ENCODE peak calls at places on chromosomes 7 and 10, in seven cellular contexts. One of them, this sample, is unnamed.

GRCh38 chr7:45239486-45239885 is 81.9 kb downstream of the RAMP3 start:
- DNase-seq in T-helper 1 cell: no peak
- DNase-seq in activated CD8-positive, alpha-beta memory T cell treated with anti-CD3 and anti-CD28 coated beads for 24 hours: no peak
- DNase-seq in NCI-H82: no peak
- DNase-seq in tibial nerve: no peak
- DNase-seq in IMR-90: peak
- DNase-seq in CD8-positive, alpha-beta memory T cell: no peak
- DNase-seq in this sample: peak

GRCh38 chr7:159136442-159136841 is 8.2 kb downstream of the VIPR2 start:
- DNase-seq in T-helper 1 cell: no peak
- DNase-seq in activated CD8-positive, alpha-beta memory T cell treated with anti-CD3 and anti-CD28 coated beads for 24 hours: no peak
- DNase-seq in NCI-H82: no peak
- DNase-seq in tibial nerve: no peak
- DNase-seq in IMR-90: no peak
- DNase-seq in CD8-positive, alpha-beta memory T cell: no peak
- DNase-seq in this sample: no peak

GRCh38 chr10:104441601-104442000 is 88.0 kb downstream of the CFAP58 start:
- DNase-seq in T-helper 1 cell: no peak
- DNase-seq in activated CD8-positive, alpha-beta memory T cell treated with anti-CD3 and anti-CD28 coated beads for 24 hours: no peak
- DNase-seq in NCI-H82: no peak
- DNase-seq in tibial nerve: no peak
- DNase-seq in IMR-90: peak
- DNase-seq in CD8-positive, alpha-beta memory T cell: no peak
- DNase-seq in this sample: peak

GRCh38 chr10:68625316-68625921 is 65.3 kb downstream of the TET1 start:
- DNase-seq in T-helper 1 cell: no peak
- DNase-seq in activated CD8-positive, alpha-beta memory T cell treated with anti-CD3 and anti-CD28 coated beads for 24 hours: no peak
- DNase-seq in NCI-H82: peak
- DNase-seq in tibial nerve: no peak
- DNase-seq in IMR-90: no peak
- DNase-seq in CD8-positive, alpha-beta memory T cell: no peak
- DNase-seq in this sample: no peak

GRCh38 chr7:77409739-77410545 is 6.2 kb downstream of the GSAP start:
- DNase-seq in T-helper 1 cell: no peak
- DNase-seq in activated CD8-positive, alpha-beta memory T cell treated with anti-CD3 and anti-CD28 coated beads for 24 hours: no peak
- DNase-seq in NCI-H82: no peak
- DNase-seq in tibial nerve: no peak
- DNase-seq in IMR-90: peak
- DNase-seq in CD8-positive, alpha-beta memory T cell: no peak
- DNase-seq in this sample: peak

GRCh38 chr10:77603529-77603927 is 34.1 kb downstream of the KCNMA1 start:
- DNase-seq in T-helper 1 cell: no peak
- DNase-seq in activated CD8-positive, alpha-beta memory T cell treated with anti-CD3 and anti-CD28 coated beads for 24 hours: peak
- DNase-seq in NCI-H82: peak
- DNase-seq in tibial nerve: no peak
- DNase-seq in IMR-90: peak
- DNase-seq in CD8-positive, alpha-beta memory T cell: no peak
- DNase-seq in this sample: peak

GRCh38 chr7:155344618-155345433 is 47.1 kb downstream of the INSIG1 start:
- DNase-seq in T-helper 1 cell: peak
- DNase-seq in activated CD8-positive, alpha-beta memory T cell treated with anti-CD3 and anti-CD28 coated beads for 24 hours: peak
- DNase-seq in NCI-H82: peak
- DNase-seq in tibial nerve: peak
- DNase-seq in IMR-90: peak
- DNase-seq in CD8-positive, alpha-beta memory T cell: peak
- DNase-seq in this sample: peak

GRCh38 chr10:10589540-10589939 is 428.1 kb upstream of the CELF2 start:
- DNase-seq in T-helper 1 cell: no peak
- DNase-seq in activated CD8-positive, alpha-beta memory T cell treated with anti-CD3 and anti-CD28 coated beads for 24 hours: no peak
- DNase-seq in NCI-H82: no peak
- DNase-seq in tibial nerve: peak
- DNase-seq in IMR-90: peak
- DNase-seq in CD8-positive, alpha-beta memory T cell: no peak
- DNase-seq in this sample: peak

GRCh38 chr10:86023931-86024554 is 342.6 kb downstream of the GRID1 start:
- DNase-seq in T-helper 1 cell: no peak
- DNase-seq in activated CD8-positive, alpha-beta memory T cell treated with anti-CD3 and anti-CD28 coated beads for 24 hours: no peak
- DNase-seq in NCI-H82: no peak
- DNase-seq in tibial nerve: no peak
- DNase-seq in IMR-90: no peak
- DNase-seq in CD8-positive, alpha-beta memory T cell: no peak
- DNase-seq in this sample: no peak

GRCh38 chr7:5699467-5699866 is 82.0 kb downstream of the RNF216 start:
- DNase-seq in T-helper 1 cell: no peak
- DNase-seq in activated CD8-positive, alpha-beta memory T cell treated with anti-CD3 and anti-CD28 coated beads for 24 hours: no peak
- DNase-seq in NCI-H82: peak
- DNase-seq in tibial nerve: no peak
- DNase-seq in IMR-90: peak
- DNase-seq in CD8-positive, alpha-beta memory T cell: no peak
- DNase-seq in this sample: no peak

GRCh38 chr7:95330194-95331003 is 6.1 kb upstream of the PON1 start:
- DNase-seq in T-helper 1 cell: peak
- DNase-seq in activated CD8-positive, alpha-beta memory T cell treated with anti-CD3 and anti-CD28 coated beads for 24 hours: no peak
- DNase-seq in NCI-H82: no peak
- DNase-seq in tibial nerve: no peak
- DNase-seq in IMR-90: no peak
- DNase-seq in CD8-positive, alpha-beta memory T cell: no peak
- DNase-seq in this sample: no peak

GRCh38 chr10:130045091-130045652 is 65.5 kb downstream of the C10orf143 start:
- DNase-seq in T-helper 1 cell: no peak
- DNase-seq in activated CD8-positive, alpha-beta memory T cell treated with anti-CD3 and anti-CD28 coated beads for 24 hours: no peak
- DNase-seq in NCI-H82: peak
- DNase-seq in tibial nerve: no peak
- DNase-seq in IMR-90: no peak
- DNase-seq in CD8-positive, alpha-beta memory T cell: no peak
- DNase-seq in this sample: no peak

GRCh38 chr10:10552948-10553347 is 464.7 kb upstream of the CELF2 start:
- DNase-seq in T-helper 1 cell: no peak
- DNase-seq in activated CD8-positive, alpha-beta memory T cell treated with anti-CD3 and anti-CD28 coated beads for 24 hours: no peak
- DNase-seq in NCI-H82: no peak
- DNase-seq in tibial nerve: no peak
- DNase-seq in IMR-90: no peak
- DNase-seq in CD8-positive, alpha-beta memory T cell: no peak
- DNase-seq in this sample: no peak

GRCh38 chr10:128091636-128092210 is 34.5 kb downstream of the MKI67 start:
- DNase-seq in T-helper 1 cell: no peak
- DNase-seq in activated CD8-positive, alpha-beta memory T cell treated with anti-CD3 and anti-CD28 coated beads for 24 hours: peak
- DNase-seq in NCI-H82: peak
- DNase-seq in tibial nerve: no peak
- DNase-seq in IMR-90: no peak
- DNase-seq in CD8-positive, alpha-beta memory T cell: no peak
- DNase-seq in this sample: no peak

GRCh38 chr10:43904831-43905230 is 256.1 kb upstream of the ZNF32 start:
- DNase-seq in T-helper 1 cell: no peak
- DNase-seq in activated CD8-positive, alpha-beta memory T cell treated with anti-CD3 and anti-CD28 coated beads for 24 hours: no peak
- DNase-seq in NCI-H82: peak
- DNase-seq in tibial nerve: no peak
- DNase-seq in IMR-90: no peak
- DNase-seq in CD8-positive, alpha-beta memory T cell: no peak
- DNase-seq in this sample: no peak

GRCh38 chr10:29386347-29386999 is 97.6 kb downstream of the LYZL1 start:
- DNase-seq in T-helper 1 cell: peak
- DNase-seq in activated CD8-positive, alpha-beta memory T cell treated with anti-CD3 and anti-CD28 coated beads for 24 hours: no peak
- DNase-seq in NCI-H82: peak
- DNase-seq in tibial nerve: no peak
- DNase-seq in IMR-90: peak
- DNase-seq in CD8-positive, alpha-beta memory T cell: no peak
- DNase-seq in this sample: peak

GRCh38 chr7:114627231-114627630 is 212.6 kb downstream of the FOXP2 start:
- DNase-seq in T-helper 1 cell: no peak
- DNase-seq in activated CD8-positive, alpha-beta memory T cell treated with anti-CD3 and anti-CD28 coated beads for 24 hours: no peak
- DNase-seq in NCI-H82: no peak
- DNase-seq in tibial nerve: no peak
- DNase-seq in IMR-90: no peak
- DNase-seq in CD8-positive, alpha-beta memory T cell: no peak
- DNase-seq in this sample: no peak

GRCh38 chr10:11610151-11610854 is 1.1 kb downstream of the USP6NL start:
- DNase-seq in T-helper 1 cell: no peak
- DNase-seq in activated CD8-positive, alpha-beta memory T cell treated with anti-CD3 and anti-CD28 coated beads for 24 hours: no peak
- DNase-seq in NCI-H82: no peak
- DNase-seq in tibial nerve: no peak
- DNase-seq in IMR-90: no peak
- DNase-seq in CD8-positive, alpha-beta memory T cell: no peak
- DNase-seq in this sample: peak

GRCh38 chr10:78170026-78170475 is 136.4 kb downstream of the RPS24 start:
- DNase-seq in T-helper 1 cell: no peak
- DNase-seq in activated CD8-positive, alpha-beta memory T cell treated with anti-CD3 and anti-CD28 coated beads for 24 hours: no peak
- DNase-seq in NCI-H82: no peak
- DNase-seq in tibial nerve: no peak
- DNase-seq in IMR-90: peak
- DNase-seq in CD8-positive, alpha-beta memory T cell: no peak
- DNase-seq in this sample: peak

GRCh38 chr7:42407828-42408227 is 170.8 kb upstream of the GLI3 start:
- DNase-seq in T-helper 1 cell: no peak
- DNase-seq in activated CD8-positive, alpha-beta memory T cell treated with anti-CD3 and anti-CD28 coated beads for 24 hours: no peak
- DNase-seq in NCI-H82: no peak
- DNase-seq in tibial nerve: no peak
- DNase-seq in IMR-90: no peak
- DNase-seq in CD8-positive, alpha-beta memory T cell: no peak
- DNase-seq in this sample: no peak

GRCh38 chr7:2757361-2757903 is 69.4 kb downstream of the AMZ1 start:
- DNase-seq in T-helper 1 cell: peak
- DNase-seq in activated CD8-positive, alpha-beta memory T cell treated with anti-CD3 and anti-CD28 coated beads for 24 hours: no peak
- DNase-seq in NCI-H82: no peak
- DNase-seq in tibial nerve: no peak
- DNase-seq in IMR-90: no peak
- DNase-seq in CD8-positive, alpha-beta memory T cell: no peak
- DNase-seq in this sample: peak

GRCh38 chr7:22333680-22334141 is 23.2 kb downstream of the RAPGEF5 start:
- DNase-seq in T-helper 1 cell: no peak
- DNase-seq in activated CD8-positive, alpha-beta memory T cell treated with anti-CD3 and anti-CD28 coated beads for 24 hours: no peak
- DNase-seq in NCI-H82: peak
- DNase-seq in tibial nerve: no peak
- DNase-seq in IMR-90: no peak
- DNase-seq in CD8-positive, alpha-beta memory T cell: no peak
- DNase-seq in this sample: no peak

GRCh38 chr10:116271593-116272496 is 1.2 kb downstream of the GFRA1 start:
- DNase-seq in T-helper 1 cell: no peak
- DNase-seq in activated CD8-positive, alpha-beta memory T cell treated with anti-CD3 and anti-CD28 coated beads for 24 hours: no peak
- DNase-seq in NCI-H82: no peak
- DNase-seq in tibial nerve: no peak
- DNase-seq in IMR-90: peak
- DNase-seq in CD8-positive, alpha-beta memory T cell: no peak
- DNase-seq in this sample: peak

GRCh38 chr10:19638173-19638872 is 177.9 kb upstream of the PLXDC2 start:
- DNase-seq in T-helper 1 cell: no peak
- DNase-seq in activated CD8-positive, alpha-beta memory T cell treated with anti-CD3 and anti-CD28 coated beads for 24 hours: no peak
- DNase-seq in NCI-H82: no peak
- DNase-seq in tibial nerve: peak
- DNase-seq in IMR-90: peak
- DNase-seq in CD8-positive, alpha-beta memory T cell: no peak
- DNase-seq in this sample: peak

GRCh38 chr10:101780818-101781654 is 2.2 kb downstream of the NPM3 start:
- DNase-seq in T-helper 1 cell: peak
- DNase-seq in activated CD8-positive, alpha-beta memory T cell treated with anti-CD3 and anti-CD28 coated beads for 24 hours: peak
- DNase-seq in NCI-H82: peak
- DNase-seq in tibial nerve: no peak
- DNase-seq in IMR-90: peak
- DNase-seq in CD8-positive, alpha-beta memory T cell: peak
- DNase-seq in this sample: peak

GRCh38 chr10:90652519-90652918 is 205.3 kb downstream of the HTR7 start:
- DNase-seq in T-helper 1 cell: no peak
- DNase-seq in activated CD8-positive, alpha-beta memory T cell treated with anti-CD3 and anti-CD28 coated beads for 24 hours: no peak
- DNase-seq in NCI-H82: peak
- DNase-seq in tibial nerve: no peak
- DNase-seq in IMR-90: peak
- DNase-seq in CD8-positive, alpha-beta memory T cell: no peak
- DNase-seq in this sample: peak

This sample was measured in HCEC 1CT.